ENCODE peak calls at places on chromosomes 3 and 15, in five cellular contexts. M is CD8-positive, alpha-beta T cell; H is aorta; I is body of pancreas; D is endodermal cell. Z is an unnamed sample.
A peak's percentile ranks its signal among the peaks of the same experiment; 100 is the strongest.

GRCh38 chr15:61759639-61760038 is 300.6 kb downstream of the VPS13C start:
- DNase-seq in M (no peak), H (no peak), I (no peak), D (no peak), Z (no peak)

GRCh38 chr3:126672741-126673140 is 17.8 kb upstream of the TXNRD3 start:
- DNase-seq in M (no peak), D (no peak), I (no peak), H (no peak), Z (peak; percentile 37)

GRCh38 chr3:98057631-98058030 is 22.5 kb upstream of the GABRR3 start:
- DNase-seq in H (no peak), M (no peak), D (no peak), I (no peak), Z (no peak)

GRCh38 chr15:82916161-82916952 is 36.2 kb downstream of the HOMER2 start:
- DNase-seq in M (no peak), I (peak; percentile 72), D (no peak), H (no peak), Z (no peak)

GRCh38 chr3:3071136-3071535 is 39.0 kb downstream of the IL5RA start:
- DNase-seq in I (no peak), H (no peak), M (no peak), D (no peak), Z (no peak)

GRCh38 chr15:71680079-71680461 is 130.3 kb upstream of the NR2E3 start:
- DNase-seq in H (no peak), I (no peak), D (no peak), M (no peak), Z (no peak)

GRCh38 chr3:107753494-107753893 is 230.7 kb downstream of the BBX start:
- DNase-seq in D (peak; percentile 87), I (peak; percentile 28), M (no peak), H (no peak), Z (no peak)

GRCh38 chr3:51307458-51307857 is 77.6 kb upstream of the MANF start:
- DNase-seq in I (peak; percentile 11), D (no peak), M (no peak), H (no peak), Z (no peak)

GRCh38 chr3:8239718-8240698 is 261.6 kb upstream of the LMCD1 start:
- DNase-seq in I (peak; percentile 43), H (no peak), D (peak; percentile 73), M (peak; percentile 11), Z (no peak)

GRCh38 chr3:81676706-81677456 is 84.6 kb downstream of the GBE1 start:
- DNase-seq in H (no peak), I (no peak), D (no peak), M (no peak), Z (no peak)

GRCh38 chr15:64571857-64572291 is 111.5 kb downstream of the ZNF609 start:
- DNase-seq in H (no peak), M (no peak), D (no peak), I (peak; percentile 43), Z (no peak)

GRCh38 chr3:127152676-127153505 is 40.0 kb upstream of the PRR23E start:
- DNase-seq in I (no peak), H (no peak), M (no peak), D (peak; percentile 28), Z (no peak)

GRCh38 chr3:173986861-173987410 is 589.4 kb downstream of the NLGN1 start:
- DNase-seq in M (no peak), D (no peak), H (no peak), I (no peak), Z (no peak)

GRCh38 chr3:187767266-187768032 is 22.2 kb upstream of the BCL6 start:
- DNase-seq in H (no peak), I (no peak), D (no peak), M (no peak), Z (no peak)

GRCh38 chr15:39799552-39800011 is 16.9 kb upstream of the FSIP1 start:
- DNase-seq in I (no peak), M (no peak), D (no peak), H (no peak), Z (no peak)

GRCh38 chr3:35929158-35929557 is 289.8 kb downstream of the ARPP21 start:
- DNase-seq in H (no peak), D (no peak), M (no peak), I (no peak), Z (no peak)
- H3K27ac ChIP-seq in H (no peak overlapping the region), D (no peak overlapping the region), M (no peak overlapping the region), I (no peak overlapping the region), Z (no peak overlapping the region)

DNA sequence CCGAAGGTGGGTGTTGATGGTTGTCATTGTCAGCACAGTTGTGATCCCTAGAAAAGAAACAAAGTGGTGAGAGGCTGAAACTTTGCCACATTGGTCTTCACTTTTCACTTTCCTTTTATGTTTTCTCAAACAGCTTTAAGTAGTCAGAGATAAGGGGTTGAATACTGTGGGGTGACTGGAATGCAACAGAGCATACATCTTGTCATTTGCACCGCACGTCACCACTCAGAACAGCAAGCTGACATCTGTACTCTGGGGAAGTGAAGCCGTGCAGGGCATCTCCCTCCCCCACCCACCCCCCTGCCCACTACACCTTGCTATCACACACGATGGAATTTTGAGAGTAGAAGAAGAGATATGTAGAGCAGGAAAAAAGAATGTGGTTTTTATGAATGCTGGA is 211.7 kb downstream of the GABRB3 start:
- DNase-seq in I (no peak), D (no peak), H (no peak), M (no peak), Z (no peak)
- H3K9me3 ChIP-seq in I (no peaks in the 10 kb centered on the region), D (no peaks in the 10 kb centered on the region), H (peaks cover 3% of the 10 kb centered on the region), M (no peaks in the 10 kb centered on the region), Z (no peaks in the 10 kb centered on the region)

GRCh38 chr15:60530653-60531052 is 51.7 kb upstream of the ICE2 start:
- DNase-seq in I (no peak), H (no peak), D (no peak), M (no peak), Z (no peak)

GRCh38 chr15:60529332-60529731 is 50.4 kb upstream of the ICE2 start:
- DNase-seq in M (no peak), H (no peak), D (no peak), I (no peak), Z (no peak)

GRCh38 chr15:60528530-60528929 is 49.6 kb upstream of the ICE2 start:
- DNase-seq in D (no peak), M (no peak), I (no peak), H (no peak), Z (no peak)

GRCh38 chr15:60531811-60532210 is 52.9 kb upstream of the ICE2 start:
- DNase-seq in I (no peak), H (no peak), M (no peak), D (no peak), Z (no peak)

DNA sequence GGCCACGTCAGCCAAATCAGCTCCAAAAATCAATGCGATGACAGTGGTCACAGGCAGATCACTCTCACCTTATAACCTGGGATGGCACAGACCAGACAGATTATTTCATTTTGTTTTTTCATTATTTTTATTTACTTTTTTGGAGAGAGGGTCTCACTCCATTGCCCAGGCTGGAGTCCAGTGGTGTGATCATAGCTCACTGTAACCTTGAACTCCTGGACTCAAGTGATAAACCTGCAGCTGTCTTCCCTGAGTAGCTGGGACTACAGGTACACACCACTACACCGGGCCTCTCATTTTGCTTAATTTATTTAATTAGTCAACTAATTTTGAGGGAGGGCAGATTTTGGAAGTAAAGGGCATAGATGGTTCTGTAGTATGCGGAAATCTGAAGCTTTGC is 51.2 kb upstream of the ICE2 start:
- DNase-seq in H (no peak), M (no peak), D (no peak), I (no peak), Z (no peak)
- H3K27ac ChIP-seq in H (no peak overlapping the region), M (no peak overlapping the region), D (no peak overlapping the region), I (no peak overlapping the region), Z (no peak overlapping the region)

DNA sequence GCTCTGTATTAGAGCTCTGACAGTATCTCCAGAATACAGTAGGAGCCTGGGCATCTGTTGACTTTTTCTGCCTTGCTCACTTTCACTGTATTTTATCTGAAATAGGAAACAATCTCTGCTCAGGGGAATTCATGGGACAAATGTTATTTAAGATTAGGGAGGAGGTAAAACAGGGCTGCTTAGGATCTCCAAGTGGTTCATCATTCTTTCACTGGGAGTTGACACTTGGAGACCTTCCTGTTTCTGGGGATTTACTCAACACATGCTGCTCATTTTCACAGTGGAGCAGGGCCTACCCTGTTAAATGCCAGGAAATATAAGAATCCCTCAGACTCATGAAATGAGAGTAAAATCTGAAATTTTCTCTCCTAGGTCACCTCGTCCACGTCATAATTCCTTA is 185.5 kb downstream of the GAP43 start:
- DNase-seq in I (no peak), D (no peak), M (no peak), H (no peak), Z (no peak)
- H3K9me3 ChIP-seq in I (no peaks in the 10 kb centered on the region), D (no peaks in the 10 kb centered on the region), M (no peaks in the 10 kb centered on the region), H (no peaks in the 10 kb centered on the region), Z (no peaks in the 10 kb centered on the region)

GRCh38 chr15:44715142-44715796 is 4.0 kb downstream of the B2M start:
- DNase-seq in M (no peak), D (no peak), I (no peak), H (no peak), Z (no peak)
- H3K27ac ChIP-seq in M (peak overlapping the region; percentile 98), D (no peak overlapping the region), I (no peak overlapping the region), H (no peak overlapping the region), Z (no peak overlapping the region)

DNA sequence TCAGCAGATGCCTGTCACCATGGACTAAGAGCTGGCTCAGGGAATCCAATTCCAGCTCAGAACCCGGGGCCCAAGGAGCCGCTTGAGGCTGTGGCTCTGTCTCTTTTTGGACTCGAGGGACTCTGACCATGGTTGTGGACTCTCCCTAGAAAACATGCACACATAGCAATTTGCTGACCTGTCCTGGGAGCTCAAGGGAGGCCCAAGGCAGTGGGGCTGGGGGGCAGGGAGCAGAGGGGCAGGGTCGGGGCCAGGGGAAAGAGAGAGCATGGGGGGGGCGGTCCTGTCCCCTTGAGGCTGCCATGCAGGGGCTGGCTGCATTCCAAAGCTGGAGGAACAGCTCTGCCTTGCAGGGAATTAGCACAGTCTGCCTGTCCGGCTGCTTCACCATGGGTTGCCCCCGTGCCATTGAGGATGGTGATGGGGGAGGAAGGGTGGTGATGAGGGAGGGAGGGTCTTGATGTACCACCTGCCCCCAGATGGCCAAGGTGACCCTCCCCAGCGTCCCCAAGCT is 190.1 kb downstream of the GOLGA6L6 start:
- DNase-seq in H (peak; percentile 45), I (peak; percentile 18), D (peak; percentile 48), M (peak; percentile 6), Z (peak; percentile 79)
- H3K9me3 ChIP-seq in H (peaks cover 2% of the 10 kb centered on the region), I (no peaks in the 10 kb centered on the region), D (peaks cover 99% of the 10 kb centered on the region), M (no peaks in the 10 kb centered on the region), Z (no peaks in the 10 kb centered on the region)

GRCh38 chr15:96320703-96321421 is 9.6 kb upstream of the NR2F2 start:
- DNase-seq in H (no peak), I (no peak), D (peak; percentile 56), M (no peak), Z (no peak)
- H3K27ac ChIP-seq in H (no peak overlapping the region), I (peak overlapping the region; percentile 82), D (no peak overlapping the region), M (no peak overlapping the region), Z (no peak overlapping the region)

GRCh38 chr3:6577584-6577983 is 283.3 kb upstream of the GRM7 start:
- DNase-seq in D (no peak), H (no peak), I (no peak), M (no peak), Z (no peak)
- H3K9me3 ChIP-seq in D (peaks cover 5% of the 10 kb centered on the region), H (peaks cover 1% of the 10 kb centered on the region), I (no peaks in the 10 kb centered on the region), M (no peaks in the 10 kb centered on the region), Z (peaks cover 2% of the 10 kb centered on the region)

GRCh38 chr15:70244978-70245542 is 147.3 kb upstream of the TLE3 start:
- DNase-seq in H (no peak), I (no peak), D (peak; percentile 13), M (no peak), Z (peak; percentile 37)

GRCh38 chr15:70246623-70247200 is 149.0 kb upstream of the TLE3 start:
- DNase-seq in D (peak; percentile 17), H (no peak), I (no peak), M (no peak), Z (peak; percentile 12)

GRCh38 chr15:70247281-70247680 is 149.6 kb upstream of the TLE3 start:
- DNase-seq in H (no peak), D (peak; percentile 49), M (no peak), I (peak; percentile 1), Z (peak; percentile 43)

GRCh38 chr15:70243686-70244540 is 146.2 kb upstream of the TLE3 start:
- DNase-seq in H (no peak), D (peak; percentile 33), I (no peak), M (no peak), Z (peak; percentile 57)

GRCh38 chr15:70245932-70246622 is 148.4 kb upstream of the TLE3 start:
- DNase-seq in D (peak; percentile 46), I (no peak), M (no peak), H (peak; percentile 82), Z (peak; percentile 83)
- H3K27ac ChIP-seq in D (no peak overlapping the region), I (no peak overlapping the region), M (no peak overlapping the region), H (no peak overlapping the region), Z (no peak overlapping the region)

Z was measured in RWPE2.